ENCODE peak calls at places on chromosome 6, in six cellular contexts. I is IMR-90, D is neuronal stem cell, L is mesenchymal stem cell, T is H9, U is trophoblast cell. K is an unnamed sample.

GRCh38 chr6:26251354-26252081 is 113.5 kb upstream of the BTN3A2 start:
- DNase-seq in I (peak; percentile 95), D (peak; percentile 84), L (peak; percentile 95), T (peak; percentile 88), U (peak; percentile 28), K (peak; percentile 86)

GRCh38 chr6:152478377-152479010 is 158.7 kb downstream of the SYNE1 start:
- DNase-seq in I (no peak), D (no peak), L (no peak), T (no peak), U (no peak), K (no peak)

GRCh38 chr6:101577091-101577490 is 183.6 kb downstream of the GRIK2 start:
- DNase-seq in I (no peak), D (no peak), L (no peak), T (no peak), U (no peak), K (no peak)

GRCh38 chr6:91082311-91082803 is 495.5 kb upstream of the MAP3K7 start:
- DNase-seq in I (peak; percentile 40), D (no peak), L (peak; percentile 50), T (peak; percentile 44), U (no peak), K (peak; percentile 51)

GRCh38 chr6:2140438-2141128 is 104.8 kb downstream of the GMDS start:
- DNase-seq in I (no peak), D (no peak), L (no peak), T (no peak), U (no peak), K (no peak)

GRCh38 chr6:119207973-119208725 is 129.7 kb upstream of the FAM184A start:
- DNase-seq in I (peak; percentile 66), D (no peak), L (peak; percentile 67), T (no peak), U (no peak), K (no peak)

GRCh38 chr6:164085552-164086325 is 671.2 kb downstream of the QKI start:
- DNase-seq in I (no peak), D (peak; percentile 68), L (peak; percentile 14), T (peak; percentile 51), U (no peak), K (no peak)

GRCh38 chr6:37674161-37674560 is 23.5 kb downstream of the MDGA1 start:
- DNase-seq in I (no peak), D (no peak), L (no peak), T (no peak), U (no peak), K (no peak)

GRCh38 chr6:100001915-100002388 is 7.9 kb upstream of the MCHR2 start:
- DNase-seq in I (peak; percentile 60), D (peak; percentile 31), L (peak; percentile 50), T (peak; percentile 41), U (no peak), K (no peak)

GRCh38 chr6:165098165-165098564 is 211.2 kb downstream of the C6orf118 start:
- DNase-seq in I (no peak), D (no peak), L (no peak), T (no peak), U (peak; percentile 14), K (no peak)

GRCh38 chr6:122323361-122323760 is 76.1 kb upstream of the HSF2 start:
- DNase-seq in I (no peak), D (no peak), L (no peak), T (no peak), U (no peak), K (no peak)

GRCh38 chr6:106225581-106225980 is 100.0 kb downstream of the ATG5 start:
- DNase-seq in I (no peak), D (no peak), L (no peak), T (no peak), U (no peak), K (no peak)

GRCh38 chr6:168157272-168158007 is 78.4 kb upstream of the FRMD1 start:
- DNase-seq in I (peak; percentile 78), D (no peak), L (peak; percentile 96), T (peak; percentile 29), U (peak; percentile 51), K (no peak)

GRCh38 chr6:12993283-12993898 is 276.8 kb downstream of the PHACTR1 start:
- DNase-seq in I (no peak), D (no peak), L (no peak), T (no peak), U (no peak), K (no peak)

GRCh38 chr6:120005292-120005976 is 655.9 kb upstream of the MAN1A1 start:
- DNase-seq in I (no peak), D (no peak), L (no peak), T (no peak), U (no peak), K (no peak)

GRCh38 chr6:132934496-132934895 is 120.1 kb downstream of the RPS12 start:
- DNase-seq in I (no peak), D (no peak), L (peak; percentile 24), T (no peak), U (no peak), K (no peak)

GRCh38 chr6:138999949-139000725 is 12.1 kb upstream of the REPS1 start:
- DNase-seq in I (no peak), D (no peak), L (peak; percentile 19), T (no peak), U (peak; percentile 53), K (no peak)

GRCh38 chr6:169416249-169416648 is 162.6 kb upstream of the THBS2 start:
- DNase-seq in I (no peak), D (no peak), L (no peak), T (no peak), U (no peak), K (no peak)

GRCh38 chr6:69308584-69308983 is 488.2 kb downstream of the LMBRD1 start:
- DNase-seq in I (no peak), D (no peak), L (no peak), T (no peak), U (no peak), K (no peak)

GRCh38 chr6:69305456-69305855 is 491.4 kb downstream of the LMBRD1 start:
- DNase-seq in I (no peak), D (no peak), L (no peak), T (no peak), U (no peak), K (no peak)

GRCh38 chr6:69303382-69303781 is 493.4 kb downstream of the LMBRD1 start:
- DNase-seq in I (no peak), D (no peak), L (no peak), T (no peak), U (no peak), K (no peak)
- H3K14ac ChIP-seq in I (no peak overlapping the region), D (no peak overlapping the region), L (no peak overlapping the region), T (no peak overlapping the region), U (no peak overlapping the region), K (no peak overlapping the region)

GRCh38 chr6:16733085-16733484 is 28.2 kb downstream of the ATXN1 start:
- DNase-seq in I (no peak), D (no peak), L (no peak), T (no peak), U (no peak), K (no peak)

GRCh38 chr6:16729183-16729696 is 32.0 kb downstream of the ATXN1 start:
- DNase-seq in I (peak; percentile 75), D (no peak), L (peak; percentile 70), T (no peak), U (peak; percentile 20), K (no peak)

GRCh38 chr6:16729744-16730143 is 31.5 kb downstream of the ATXN1 start:
- DNase-seq in I (no peak), D (no peak), L (no peak), T (no peak), U (no peak), K (no peak)

GRCh38 chr6:16731503-16732018 is 29.7 kb downstream of the ATXN1 start:
- DNase-seq in I (no peak), D (no peak), L (peak; percentile 25), T (no peak), U (no peak), K (no peak)

DNA sequence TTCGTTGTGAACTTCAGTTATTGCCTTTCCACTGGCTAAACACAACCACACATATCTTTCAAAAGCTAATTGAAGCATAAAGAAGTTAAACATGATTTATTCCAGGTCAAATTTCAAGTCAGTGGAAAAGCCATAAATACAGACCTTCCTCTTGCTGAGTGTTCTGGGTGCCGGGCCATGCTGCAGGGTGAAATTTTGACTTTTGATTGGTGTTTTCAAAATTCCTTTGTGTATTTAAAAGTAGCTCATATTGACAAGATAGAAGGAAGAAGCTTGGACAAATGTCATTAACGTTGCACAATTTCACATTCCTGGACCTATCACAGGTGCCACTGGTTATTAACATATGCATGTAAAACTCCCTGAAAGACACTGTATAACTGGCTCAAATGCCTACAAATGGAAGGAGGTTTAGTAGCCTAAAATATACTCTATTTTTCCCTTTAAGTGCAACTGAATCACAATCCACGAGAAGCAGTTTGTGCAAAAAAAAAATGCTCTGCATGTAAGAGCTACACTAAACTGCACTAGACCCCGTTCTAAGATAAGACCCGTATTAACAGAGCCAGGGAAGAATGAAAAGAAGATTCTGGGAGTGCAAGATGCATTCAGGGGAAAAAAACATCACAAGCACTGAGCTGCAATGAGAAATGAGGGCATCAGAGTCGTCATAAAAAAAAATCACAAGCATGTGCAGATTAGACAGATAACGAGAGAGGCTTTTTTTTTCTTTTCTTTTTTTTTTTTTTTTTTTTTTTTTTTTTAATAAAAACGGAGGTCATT is 30.3 kb downstream of the ATXN1 start:
- DNase-seq in I (no peak), D (no peak), L (peak; percentile 32), T (no peak), U (peak; percentile 30), K (no peak)
- H4K8ac ChIP-seq in I (no peak overlapping the region), D (no peak overlapping the region), L (no peak overlapping the region), T (no peak overlapping the region), U (no peak overlapping the region), K (no peak overlapping the region)

DNA sequence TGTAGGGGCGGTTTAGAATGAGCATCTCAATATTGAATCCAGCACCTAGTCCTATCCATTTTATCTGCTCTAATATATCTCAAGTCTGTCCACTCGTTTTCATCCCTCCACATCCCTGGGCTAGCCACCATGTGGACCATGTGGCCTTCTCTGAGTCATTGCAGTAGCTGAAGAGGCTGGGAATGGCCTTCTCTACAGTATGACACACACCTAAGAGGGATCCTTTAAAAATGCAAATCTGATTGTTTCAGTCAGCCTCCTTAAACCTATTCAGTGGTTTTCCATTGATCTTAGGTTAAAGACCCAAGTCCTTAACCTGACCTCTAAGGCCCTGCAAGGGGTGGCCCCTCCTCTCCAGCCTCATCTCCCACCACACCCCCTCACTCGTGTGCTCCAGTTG is 9.4 kb downstream of the RING1 start:
- DNase-seq in I (no peak), D (no peak), L (no peak), T (no peak), U (no peak), K (no peak)
- H3K14ac ChIP-seq in I (no peak overlapping the region), D (no peak overlapping the region), L (peak overlapping the region; percentile 47), T (no peak overlapping the region), U (no peak overlapping the region), K (no peak overlapping the region)

GRCh38 chr6:117674991-117675657 is at the start of gene NUS1:
- DNase-seq in I (peak; percentile 96), D (peak; percentile 95), L (peak; percentile 98), T (peak; percentile 98), U (peak; percentile 97), K (peak; percentile 98)
- H4K8ac ChIP-seq in I (peak within 1 kb of the TSS; percentile 86), D (no peak within 1 kb of the TSS), L (peak within 1 kb of the TSS; percentile 91), T (no peak within 1 kb of the TSS), U (peak within 1 kb of the TSS; percentile 90), K (peak within 1 kb of the TSS; percentile 75)

GRCh38 chr6:24672573-24673182 is 5.8 kb downstream of the ACOT13 start:
- DNase-seq in I (no peak), D (no peak), L (no peak), T (no peak), U (no peak), K (no peak)
- H3K14ac ChIP-seq in I (no peak overlapping the region), D (no peak overlapping the region), L (no peak overlapping the region), T (no peak overlapping the region), U (no peak overlapping the region), K (no peak overlapping the region)

K was measured in H1.